ENCODE peak calls at places on chromosomes 5 and 9, in four cellular contexts. S is fibroblast of lung, F is mucosa of descending colon, N is left kidney. Y is an unnamed sample.

GRCh38 chr9:23586906-23587305 is 239.1 kb downstream of the ELAVL2 start:
- DNase-seq in S (no peak), F (no peak), N (peak; percentile 31), Y (no peak)

GRCh38 chr5:172806897-172807672 is 27.0 kb upstream of the ERGIC1 start:
- DNase-seq in S (peak; percentile 89), F (peak; percentile 95), N (peak; percentile 83), Y (peak; percentile 28)

GRCh38 chr9:136460772-136461325 is 21.2 kb upstream of the INPP5E start:
- DNase-seq in S (no peak), F (no peak), N (no peak), Y (no peak)

GRCh38 chr9:129610473-129611301 is 10.2 kb downstream of the C9orf50 start:
- DNase-seq in S (peak; percentile 54), F (peak; percentile 85), N (peak; percentile 91), Y (peak; percentile 83)

GRCh38 chr5:145856285-145856818 is 16.5 kb downstream of the GRXCR2 start:
- DNase-seq in S (peak; percentile 82), F (peak; percentile 40), N (peak; percentile 85), Y (peak; percentile 52)

GRCh38 chr5:84202136-84202535 is 182.5 kb downstream of the EDIL3 start:
- DNase-seq in S (peak; percentile 45), F (no peak), N (no peak), Y (no peak)

GRCh38 chr5:171592741-171593140 is 173.3 kb downstream of the FGF18 start:
- DNase-seq in S (peak; percentile 33), F (no peak), N (no peak), Y (no peak)

GRCh38 chr5:53355316-53355715 is 125.1 kb upstream of the FST start:
- DNase-seq in S (peak; percentile 78), F (no peak), N (no peak), Y (no peak)

GRCh38 chr9:37969558-37970300 is 65.8 kb upstream of the SLC25A51 start:
- DNase-seq in S (no peak), F (peak; percentile 50), N (no peak), Y (no peak)

GRCh38 chr9:114141553-114142548 is 13.5 kb upstream of the COL27A1 start:
- DNase-seq in S (peak; percentile 27), F (no peak), N (no peak), Y (peak; percentile 24)

GRCh38 chr9:14992025-14992424 is 81.8 kb upstream of the FREM1 start:
- DNase-seq in S (no peak), F (no peak), N (no peak), Y (no peak)

GRCh38 chr5:136109453-136109852 is 23.2 kb upstream of the SMAD5 start:
- DNase-seq in S (no peak), F (no peak), N (no peak), Y (no peak)

GRCh38 chr5:85069659-85070640 is 685.3 kb upstream of the EDIL3 start:
- DNase-seq in S (no peak), F (no peak), N (no peak), Y (no peak)

GRCh38 chr9:15306068-15306756 is 804 bp downstream of the TTC39B start:
- DNase-seq in S (peak; percentile 53), F (peak; percentile 83), N (peak; percentile 94), Y (peak; percentile 97)

GRCh38 chr5:57795203-57795602 is 312.6 kb upstream of the ACTBL2 start:
- DNase-seq in S (no peak), F (no peak), N (no peak), Y (no peak)

GRCh38 chr5:176692326-176692725 is 45.0 kb downstream of the TSPAN17 start:
- DNase-seq in S (no peak), F (no peak), N (no peak), Y (peak; percentile 69)

GRCh38 chr9:23702311-23702922 is 123.6 kb downstream of the ELAVL2 start:
- DNase-seq in S (peak; percentile 75), F (no peak), N (no peak), Y (peak; percentile 47)

GRCh38 chr9:112037281-112038016 is 137.6 kb downstream of the SUSD1 start:
- DNase-seq in S (peak; percentile 88), F (no peak), N (no peak), Y (no peak)

GRCh38 chr9:96100385-96100978 is 201.5 kb downstream of the HSD17B3 start:
- DNase-seq in S (peak; percentile 19), F (no peak), N (no peak), Y (peak; percentile 23)

GRCh38 chr5:135880801-135881200 is 14.8 kb downstream of the IL9 start:
- DNase-seq in S (no peak), F (no peak), N (no peak), Y (peak; percentile 83)

GRCh38 chr5:126976520-126977172 is 53.7 kb downstream of the MARCHF3 start:
- DNase-seq in S (no peak), F (no peak), N (no peak), Y (peak; percentile 50)

GRCh38 chr5:170439246-170439943 is 50.2 kb upstream of the KCNMB1 start:
- DNase-seq in S (no peak), F (no peak), N (no peak), Y (peak; percentile 61)

GRCh38 chr5:162209005-162209605 is 141.5 kb downstream of the GABRG2 start:
- DNase-seq in S (no peak), F (peak; percentile 40), N (peak; percentile 79), Y (peak; percentile 29)

GRCh38 chr9:20373263-20373662 is 249.0 kb downstream of the MLLT3 start:
- DNase-seq in S (no peak), F (no peak), N (no peak), Y (peak; percentile 71)

GRCh38 chr9:5578018-5578697 is 50.7 kb upstream of the RIC1 start:
- DNase-seq in S (peak; percentile 62), F (no peak), N (no peak), Y (no peak)

GRCh38 chr5:96952118-96952750 is 16.4 kb downstream of the LNPEP start:
- DNase-seq in S (peak; percentile 36), F (no peak), N (no peak), Y (peak; percentile 21)

GRCh38 chr5:168851902-168852321 is 272.7 kb upstream of the PANK3 start:
- DNase-seq in S (peak; percentile 95), F (no peak), N (peak; percentile 96), Y (peak; percentile 43)

GRCh38 chr9:14051459-14051858 is 262.5 kb downstream of the NFIB start:
- DNase-seq in S (peak; percentile 64), F (no peak), N (no peak), Y (no peak)

GRCh38 chr9:93013856-93014582 is 44.5 kb upstream of the SUSD3 start:
- DNase-seq in S (no peak), F (no peak), N (peak; percentile 47), Y (no peak)

GRCh38 chr5:57494104-57495098 is 11.8 kb upstream of the ACTBL2 start:
- DNase-seq in S (peak; percentile 100), F (peak; percentile 38), N (no peak), Y (peak; percentile 32)

GRCh38 chr9:93064392-93065124 is 6.1 kb downstream of the SUSD3 start:
- DNase-seq in S (peak; percentile 52), F (peak; percentile 61), N (peak; percentile 55), Y (no peak)

GRCh38 chr5:168269950-168270349 is 21.5 kb upstream of the WWC1 start:
- DNase-seq in S (no peak), F (no peak), N (peak; percentile 47), Y (peak; percentile 63)